ENCODE peak calls at places on chromosome 13, in four cellular contexts. K, X, I and E are unnamed samples.

GRCh38 chr13:46551410-46552301 is 1.3 kb upstream of the LRCH1 start:
- DNase-seq in X (peak; percentile 59), I (peak; percentile 73), K (peak; percentile 56), E (peak; percentile 51)

GRCh38 chr13:73365681-73366080 is 306.9 kb downstream of the KLF5 start:
- DNase-seq in K (no peak), I (no peak), X (no peak), E (no peak)

GRCh38 chr13:51637852-51638496 is 53.7 kb downstream of the WDFY2 start:
- DNase-seq in K (no peak), X (no peak), I (no peak), E (no peak)

GRCh38 chr13:106372199-106373160 is 163.0 kb downstream of the EFNB2 start:
- DNase-seq in X (no peak), I (no peak), K (no peak), E (no peak)

GRCh38 chr13:23107665-23108064 is 73.1 kb upstream of the SGCG start:
- DNase-seq in I (no peak), X (no peak), K (no peak), E (no peak)

GRCh38 chr13:105428816-105429215 is 1106.6 kb downstream of the EFNB2 start:
- DNase-seq in X (no peak), I (no peak), K (no peak), E (no peak)

GRCh38 chr13:59211636-59212035 is 952.1 kb downstream of the DIAPH3 start:
- DNase-seq in X (no peak), K (no peak), I (no peak), E (no peak)

GRCh38 chr13:99382428-99383133 is 75.4 kb upstream of the GPR183 start:
- DNase-seq in K (no peak), I (peak; percentile 50), X (peak; percentile 14), E (no peak)

GRCh38 chr13:106491463-106491862 is 44.0 kb downstream of the EFNB2 start:
- DNase-seq in K (no peak), I (no peak), X (no peak), E (no peak)

GRCh38 chr13:101946411-101946810 is 455.4 kb downstream of the FGF14 start:
- DNase-seq in X (no peak), I (no peak), K (no peak), E (no peak)

GRCh38 chr13:30510811-30511371 is 45.2 kb upstream of the HMGB1 start:
- DNase-seq in K (no peak), I (no peak), X (no peak), E (no peak)

GRCh38 chr13:50094615-50095293 is 79.5 kb downstream of the KCNRG start:
- DNase-seq in K (no peak), I (no peak), X (no peak), E (no peak)

GRCh38 chr13:91078093-91078679 is 269.3 kb upstream of the MIR17HG start:
- DNase-seq in X (no peak), K (no peak), I (no peak), E (no peak)
- TF ChIP-seq CTCF in X (no peak), K (peak; percentile 33), I (no peak), E (peak; percentile 64)

DNA sequence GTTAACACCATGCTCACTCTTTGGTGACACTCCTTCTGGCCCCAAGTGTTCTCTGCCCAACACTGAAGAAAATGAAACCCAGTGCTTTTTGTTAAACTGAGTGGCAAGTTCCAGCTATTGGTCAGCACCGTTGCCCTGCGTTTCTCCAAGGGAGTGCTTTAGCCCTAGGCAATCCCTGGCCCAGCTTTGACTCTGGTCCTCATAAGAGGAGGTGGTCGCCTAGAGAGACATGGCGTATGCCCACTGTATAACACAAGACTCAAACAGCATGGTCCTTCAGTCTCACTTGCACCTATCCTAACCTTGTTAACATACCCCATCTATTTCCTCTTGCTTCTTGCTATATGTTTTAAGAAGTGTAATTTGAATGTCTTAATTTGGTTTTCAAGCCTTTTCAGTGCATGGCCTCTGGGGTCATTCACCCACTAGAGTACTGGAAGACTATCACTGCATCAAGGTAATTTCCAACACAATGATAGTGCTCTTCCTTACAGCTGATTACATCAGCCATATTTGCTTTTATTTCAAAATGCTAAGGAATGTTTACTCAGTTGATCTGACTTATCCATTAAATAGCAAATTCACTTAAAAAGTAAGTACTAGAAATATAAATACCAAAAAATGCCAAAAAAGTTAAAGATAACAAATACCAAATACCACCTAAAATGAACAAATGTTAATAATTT is 190.5 kb upstream of the SOX21 start:
- DNase-seq in I (no peak), X (no peak), K (no peak), E (no peak)
- TF ChIP-seq CTCF in I (no peak), X (no peak), K (no peak), E (no peak)

DNA sequence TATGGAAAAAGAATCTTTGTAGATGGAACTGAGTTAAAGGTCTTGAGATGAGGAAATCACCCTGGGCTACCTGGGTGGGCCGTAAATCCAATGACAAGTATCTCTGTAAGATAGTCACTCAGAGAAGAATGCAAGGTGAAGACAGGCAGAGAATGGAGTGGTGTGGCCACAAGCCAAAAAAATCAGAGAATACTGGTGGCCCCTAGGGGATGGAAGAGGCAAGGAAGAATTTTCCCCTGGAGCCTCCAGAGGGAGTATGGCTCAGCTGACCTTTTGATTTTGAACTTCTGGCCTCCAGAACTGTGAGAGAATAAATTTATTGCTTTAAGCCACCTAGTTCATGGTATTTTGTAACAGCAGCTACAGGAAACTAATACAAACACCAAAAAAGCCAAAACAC is 32.7 kb upstream of the CSNK1A1L start:
- DNase-seq in X (no peak), I (no peak), K (no peak), E (no peak)
- TF ChIP-seq CTCF in X (no peak), I (no peak), K (no peak), E (peak; percentile 25)

GRCh38 chr13:74570046-74570445 is 435.8 kb upstream of the KLF12 start:
- DNase-seq in I (no peak), K (no peak), X (no peak), E (no peak)

GRCh38 chr13:74573654-74574053 is 439.4 kb upstream of the KLF12 start:
- DNase-seq in X (no peak), I (no peak), K (no peak), E (no peak)

GRCh38 chr13:74574964-74575728 is 440.9 kb upstream of the KLF12 start:
- DNase-seq in I (no peak), X (no peak), K (no peak), E (no peak)

GRCh38 chr13:74570834-74571233 is 436.6 kb upstream of the KLF12 start:
- DNase-seq in X (no peak), K (no peak), I (no peak), E (no peak)

DNA sequence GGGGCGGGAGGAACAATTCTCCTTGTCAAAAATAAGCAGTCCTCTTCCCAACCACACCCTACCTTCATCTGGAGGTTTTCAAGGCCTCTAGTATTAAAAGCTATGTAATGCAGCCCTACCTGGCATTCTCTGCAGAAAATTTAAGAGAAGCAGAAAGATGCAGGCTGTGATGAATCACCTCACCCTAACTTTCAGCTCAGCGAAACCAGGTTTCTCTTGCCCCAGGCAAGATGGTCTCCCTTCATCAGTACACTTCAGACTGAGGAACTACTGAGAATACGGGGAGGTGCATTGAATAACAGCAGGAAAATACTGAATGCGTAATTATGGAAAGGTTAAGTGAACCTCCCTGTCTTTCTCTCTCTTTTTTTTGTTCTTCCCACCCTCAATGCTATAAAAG is 437.6 kb upstream of the KLF12 start:
- DNase-seq in X (no peak), I (no peak), K (no peak), E (no peak)
- TF ChIP-seq CTCF in X (no peak), I (no peak), K (no peak), E (no peak)

GRCh38 chr13:112062619-112063308 is 4.2 kb upstream of the SOX1 start:
- DNase-seq in X (no peak), K (no peak), I (no peak), E (peak; percentile 65)
- TF ChIP-seq CTCF in X (no peak), K (no peak), I (no peak), E (peak; percentile 80)